ENCODE peak calls at places on chromosomes 3 and 15, in six cellular contexts. One of them, this sample, is unnamed. For H3F3A, the result is how much of the 10 kb centered on the place peaks cover.

GRCh38 chr3:27049792-27050191 is 319.4 kb downstream of the NEK10 start:
- DNase-seq in SK-N-SH: no peak
- DNase-seq in MM.1S: peak
- DNase-seq in PC-3: no peak
- DNase-seq in GM23248: no peak
- DNase-seq in neural progenitor cell: no peak
- DNase-seq in this sample: no peak

GRCh38 chr15:74179101-74179841 is 5.8 kb downstream of the ISLR start:
- DNase-seq in SK-N-SH: peak
- DNase-seq in MM.1S: no peak
- DNase-seq in PC-3: peak
- DNase-seq in GM23248: peak
- DNase-seq in neural progenitor cell: no peak
- DNase-seq in this sample: no peak

GRCh38 chr15:34116620-34117019 is 14.7 kb downstream of the PGBD4 start:
- DNase-seq in SK-N-SH: no peak
- DNase-seq in MM.1S: no peak
- DNase-seq in PC-3: no peak
- DNase-seq in GM23248: no peak
- DNase-seq in neural progenitor cell: no peak
- DNase-seq in this sample: no peak

GRCh38 chr3:195893516-195893915 is 14.8 kb downstream of the TNK2 start:
- DNase-seq in SK-N-SH: no peak
- DNase-seq in MM.1S: no peak
- DNase-seq in PC-3: no peak
- DNase-seq in GM23248: no peak
- DNase-seq in neural progenitor cell: no peak
- DNase-seq in this sample: no peak

GRCh38 chr3:17412950-17413530 is 329.4 kb downstream of the TBC1D5 start:
- DNase-seq in SK-N-SH: peak
- DNase-seq in MM.1S: peak
- DNase-seq in PC-3: peak
- DNase-seq in GM23248: peak
- DNase-seq in neural progenitor cell: peak
- DNase-seq in this sample: peak

GRCh38 chr3:120649735-120650705 is 32.0 kb downstream of the HGD start:
- DNase-seq in SK-N-SH: no peak
- DNase-seq in MM.1S: no peak
- DNase-seq in PC-3: no peak
- DNase-seq in GM23248: no peak
- DNase-seq in neural progenitor cell: no peak
- DNase-seq in this sample: no peak

GRCh38 chr15:65942436-65942835 is 73.1 kb downstream of the RAB11A start:
- DNase-seq in SK-N-SH: peak
- DNase-seq in MM.1S: no peak
- DNase-seq in PC-3: no peak
- DNase-seq in GM23248: no peak
- DNase-seq in neural progenitor cell: peak
- DNase-seq in this sample: no peak

GRCh38 chr3:63763156-63763555 is 55.9 kb upstream of the C3orf49 start:
- DNase-seq in SK-N-SH: no peak
- DNase-seq in MM.1S: no peak
- DNase-seq in PC-3: no peak
- DNase-seq in GM23248: peak
- DNase-seq in neural progenitor cell: no peak
- DNase-seq in this sample: no peak

GRCh38 chr15:55088207-55088606 is 108.5 kb downstream of the RSL24D1 start:
- DNase-seq in SK-N-SH: no peak
- DNase-seq in MM.1S: no peak
- DNase-seq in PC-3: no peak
- DNase-seq in GM23248: no peak
- DNase-seq in neural progenitor cell: no peak
- DNase-seq in this sample: no peak

GRCh38 chr3:50502584-50503423 is 630 bp downstream of the CACNA2D2 start:
- DNase-seq in SK-N-SH: peak
- DNase-seq in MM.1S: no peak
- DNase-seq in PC-3: no peak
- DNase-seq in GM23248: peak
- DNase-seq in neural progenitor cell: peak
- DNase-seq in this sample: peak

GRCh38 chr3:17515445-17516227 is 226.8 kb downstream of the TBC1D5 start:
- DNase-seq in SK-N-SH: no peak
- DNase-seq in MM.1S: no peak
- DNase-seq in PC-3: no peak
- DNase-seq in GM23248: no peak
- DNase-seq in neural progenitor cell: no peak
- DNase-seq in this sample: no peak

GRCh38 chr3:176581589-176581988 is 615.7 kb downstream of the TBL1XR1 start:
- DNase-seq in SK-N-SH: no peak
- DNase-seq in MM.1S: no peak
- DNase-seq in PC-3: no peak
- DNase-seq in GM23248: no peak
- DNase-seq in neural progenitor cell: no peak
- DNase-seq in this sample: no peak

GRCh38 chr3:115709931-115710330 is 86.6 kb downstream of the GAP43 start:
- DNase-seq in SK-N-SH: no peak
- DNase-seq in MM.1S: no peak
- DNase-seq in PC-3: no peak
- DNase-seq in GM23248: peak
- DNase-seq in neural progenitor cell: no peak
- DNase-seq in this sample: no peak

GRCh38 chr3:147940400-147940799 is 531.2 kb downstream of the ZIC1 start:
- DNase-seq in SK-N-SH: no peak
- DNase-seq in MM.1S: no peak
- DNase-seq in PC-3: no peak
- DNase-seq in GM23248: no peak
- DNase-seq in neural progenitor cell: no peak
- DNase-seq in this sample: no peak

GRCh38 chr3:65659396-65659795 is 379.3 kb downstream of the MAGI1 start:
- DNase-seq in SK-N-SH: no peak
- DNase-seq in MM.1S: no peak
- DNase-seq in PC-3: no peak
- DNase-seq in GM23248: no peak
- DNase-seq in neural progenitor cell: no peak
- DNase-seq in this sample: no peak

GRCh38 chr3:12994607-12995388 is 78.4 kb downstream of the IQSEC1 start:
- DNase-seq in SK-N-SH: peak
- DNase-seq in MM.1S: peak
- DNase-seq in PC-3: peak
- DNase-seq in GM23248: peak
- DNase-seq in neural progenitor cell: peak
- DNase-seq in this sample: peak

GRCh38 chr3:194292331-194292730 is 58.8 kb downstream of the CPN2 start:
- DNase-seq in SK-N-SH: no peak
- DNase-seq in MM.1S: no peak
- DNase-seq in PC-3: no peak
- DNase-seq in GM23248: no peak
- DNase-seq in neural progenitor cell: no peak
- DNase-seq in this sample: no peak
- TF ChIP-seq EZH2phosphoT487 in SK-N-SH: no peak
- TF ChIP-seq EZH2phosphoT487 in MM.1S: no peak
- TF ChIP-seq EZH2phosphoT487 in PC-3: no peak
- TF ChIP-seq EZH2phosphoT487 in GM23248: no peak
- TF ChIP-seq EZH2phosphoT487 in neural progenitor cell: no peak
- TF ChIP-seq EZH2phosphoT487 in this sample: no peak

GRCh38 chr3:7781395-7781794 is 720.2 kb upstream of the LMCD1 start:
- DNase-seq in SK-N-SH: no peak
- DNase-seq in MM.1S: no peak
- DNase-seq in PC-3: no peak
- DNase-seq in GM23248: no peak
- DNase-seq in neural progenitor cell: no peak
- DNase-seq in this sample: no peak
- H3F3A ChIP-seq in SK-N-SH: under half
- H3F3A ChIP-seq in MM.1S: under half
- H3F3A ChIP-seq in PC-3: under half
- H3F3A ChIP-seq in GM23248: under half
- H3F3A ChIP-seq in neural progenitor cell: under half
- H3F3A ChIP-seq in this sample: under half

DNA sequence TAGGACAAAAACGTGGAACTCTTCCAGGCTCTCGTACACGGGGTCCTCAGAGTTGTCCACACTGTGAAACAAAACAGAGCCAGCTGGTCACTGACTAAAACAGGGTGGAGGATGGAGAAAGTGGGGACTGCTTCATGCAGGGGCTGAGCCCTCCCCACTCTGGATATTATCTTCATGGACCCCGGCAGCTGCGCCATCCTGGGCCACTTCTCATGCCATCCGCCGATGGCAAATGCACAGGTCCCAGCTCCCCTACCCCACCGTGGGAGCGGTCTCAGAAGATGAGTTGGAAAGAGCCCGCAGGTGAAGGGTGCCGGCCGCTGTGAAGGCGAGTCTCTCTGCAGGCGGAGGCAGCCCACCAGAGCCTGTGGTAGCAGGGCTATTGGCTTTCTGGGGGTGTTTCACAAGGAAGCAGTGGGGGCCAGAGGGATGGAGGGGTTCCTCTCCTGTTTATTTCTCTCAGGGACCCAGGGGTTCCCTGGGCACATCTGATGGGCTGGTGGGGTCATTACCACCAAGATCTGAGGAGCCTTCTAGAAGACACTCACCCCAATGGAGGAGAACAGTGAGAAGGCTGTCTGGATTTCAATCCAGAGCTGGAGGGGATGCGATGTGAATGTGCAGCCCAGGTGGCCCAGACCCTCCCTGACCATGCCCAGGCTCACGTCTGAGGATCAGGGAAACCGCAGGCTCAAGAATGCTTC is 177.3 kb downstream of the KLF13 start:
- DNase-seq in SK-N-SH: no peak
- DNase-seq in MM.1S: no peak
- DNase-seq in PC-3: no peak
- DNase-seq in GM23248: no peak
- DNase-seq in neural progenitor cell: no peak
- DNase-seq in this sample: no peak
- TF ChIP-seq EZH2phosphoT487 in SK-N-SH: no peak
- TF ChIP-seq EZH2phosphoT487 in MM.1S: no peak
- TF ChIP-seq EZH2phosphoT487 in PC-3: no peak
- TF ChIP-seq EZH2phosphoT487 in GM23248: no peak
- TF ChIP-seq EZH2phosphoT487 in neural progenitor cell: no peak
- TF ChIP-seq EZH2phosphoT487 in this sample: no peak

DNA sequence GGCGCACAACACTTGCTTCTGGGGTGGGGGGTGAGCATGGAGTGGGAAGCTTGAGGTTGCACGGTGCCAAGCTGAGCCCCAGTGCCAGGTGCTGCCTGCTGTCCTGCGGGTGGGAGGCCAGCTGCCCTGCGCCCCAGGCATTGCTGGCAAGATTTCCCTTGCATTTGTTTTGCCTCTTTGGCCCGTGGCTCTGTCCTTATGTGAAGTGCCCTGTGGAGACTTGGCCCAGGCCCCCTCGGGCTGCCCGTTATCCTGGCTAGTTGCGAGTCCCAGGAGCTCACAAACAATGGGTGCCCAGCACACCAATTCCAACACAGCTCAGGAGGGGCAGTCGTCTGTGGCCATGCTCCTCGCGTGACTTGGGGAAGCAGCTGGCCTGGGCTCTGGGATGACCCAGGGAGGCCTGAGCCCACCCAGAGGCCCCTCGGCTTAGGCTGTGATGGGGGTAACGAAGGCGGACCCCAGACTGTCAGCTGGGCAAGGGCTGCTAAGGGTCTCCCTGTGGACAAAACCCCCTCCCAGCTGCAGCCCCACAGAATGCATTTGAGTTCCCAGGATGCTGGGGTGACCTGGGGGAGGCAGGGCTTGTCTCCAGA is 5.9 kb downstream of the C3orf22 start:
- DNase-seq in SK-N-SH: peak
- DNase-seq in MM.1S: no peak
- DNase-seq in PC-3: no peak
- DNase-seq in GM23248: no peak
- DNase-seq in neural progenitor cell: no peak
- DNase-seq in this sample: no peak
- H3F3A ChIP-seq in SK-N-SH: under half
- H3F3A ChIP-seq in MM.1S: under half
- H3F3A ChIP-seq in PC-3: under half
- H3F3A ChIP-seq in GM23248: under half
- H3F3A ChIP-seq in neural progenitor cell: under half
- H3F3A ChIP-seq in this sample: under half

GRCh38 chr3:191235331-191236314 is 36.6 kb downstream of the OSTN start:
- DNase-seq in SK-N-SH: no peak
- DNase-seq in MM.1S: peak
- DNase-seq in PC-3: peak
- DNase-seq in GM23248: peak
- DNase-seq in neural progenitor cell: no peak
- DNase-seq in this sample: no peak
- TF ChIP-seq EZH2phosphoT487 in SK-N-SH: no peak
- TF ChIP-seq EZH2phosphoT487 in MM.1S: no peak
- TF ChIP-seq EZH2phosphoT487 in PC-3: no peak
- TF ChIP-seq EZH2phosphoT487 in GM23248: no peak
- TF ChIP-seq EZH2phosphoT487 in neural progenitor cell: no peak
- TF ChIP-seq EZH2phosphoT487 in this sample: no peak